ENCODE peak calls at places on chromosomes 13 and 19, in four cellular contexts. One of them, this sample, is unnamed.

GRCh38 chr19:1236566-1236965 is 1.2 kb downstream of the CBARP start:
- DNase-seq in GF-D8: no peak
- DNase-seq in germinal center: no peak
- DNase-seq in astrocyte of the hippocampus: peak
- DNase-seq in this sample: no peak

GRCh38 chr19:18157465-18158063 is 4.6 kb downstream of the PIK3R2 start:
- DNase-seq in GF-D8: no peak
- DNase-seq in germinal center: no peak
- DNase-seq in astrocyte of the hippocampus: peak
- DNase-seq in this sample: no peak

GRCh38 chr19:45376045-45376724 is 5.8 kb upstream of the ERCC2 start:
- DNase-seq in GF-D8: no peak
- DNase-seq in germinal center: no peak
- DNase-seq in astrocyte of the hippocampus: peak
- DNase-seq in this sample: no peak

GRCh38 chr13:93956416-93956815 is 523.1 kb downstream of the DCT start:
- DNase-seq in GF-D8: no peak
- DNase-seq in germinal center: no peak
- DNase-seq in astrocyte of the hippocampus: no peak
- DNase-seq in this sample: no peak

GRCh38 chr19:50536662-50537305 is 23.1 kb upstream of the ASPDH start:
- DNase-seq in GF-D8: no peak
- DNase-seq in germinal center: no peak
- DNase-seq in astrocyte of the hippocampus: no peak
- DNase-seq in this sample: no peak

GRCh38 chr19:21751379-21751778 is 16.0 kb downstream of the ZNF100 start:
- DNase-seq in GF-D8: no peak
- DNase-seq in germinal center: no peak
- DNase-seq in astrocyte of the hippocampus: peak
- DNase-seq in this sample: no peak

GRCh38 chr19:46133777-46134231 is 9.3 kb upstream of the IGFL3 start:
- DNase-seq in GF-D8: no peak
- DNase-seq in germinal center: no peak
- DNase-seq in astrocyte of the hippocampus: peak
- DNase-seq in this sample: no peak

GRCh38 chr13:50094615-50095293 is 79.5 kb downstream of the KCNRG start:
- DNase-seq in GF-D8: no peak
- DNase-seq in germinal center: no peak
- DNase-seq in astrocyte of the hippocampus: no peak
- DNase-seq in this sample: no peak

GRCh38 chr13:25214371-25215252 is 42.5 kb upstream of the AMER2 start:
- DNase-seq in GF-D8: no peak
- DNase-seq in germinal center: no peak
- DNase-seq in astrocyte of the hippocampus: peak
- DNase-seq in this sample: no peak

GRCh38 chr13:43019811-43020210 is 3.6 kb upstream of the DNAJC15 start:
- DNase-seq in GF-D8: no peak
- DNase-seq in germinal center: no peak
- DNase-seq in astrocyte of the hippocampus: no peak
- DNase-seq in this sample: no peak

GRCh38 chr19:57558525-57558924 is 1.1 kb downstream of the ZNF550 start:
- DNase-seq in GF-D8: no peak
- DNase-seq in germinal center: no peak
- DNase-seq in astrocyte of the hippocampus: peak
- DNase-seq in this sample: no peak

GRCh38 chr13:39148513-39148961 is 110.3 kb downstream of the NHLRC3 start:
- DNase-seq in GF-D8: no peak
- DNase-seq in germinal center: no peak
- DNase-seq in astrocyte of the hippocampus: peak
- DNase-seq in this sample: no peak

GRCh38 chr13:24071423-24072075 is 89.0 kb upstream of the SPATA13 start:
- DNase-seq in GF-D8: no peak
- DNase-seq in germinal center: no peak
- DNase-seq in astrocyte of the hippocampus: no peak
- DNase-seq in this sample: no peak

GRCh38 chr19:43311256-43311655 is 41.9 kb upstream of the PSG9 start:
- DNase-seq in GF-D8: no peak
- DNase-seq in germinal center: no peak
- DNase-seq in astrocyte of the hippocampus: no peak
- DNase-seq in this sample: no peak

GRCh38 chr13:93727301-93728141 is 500.9 kb downstream of the GPC6 start:
- DNase-seq in GF-D8: no peak
- DNase-seq in germinal center: no peak
- DNase-seq in astrocyte of the hippocampus: no peak
- DNase-seq in this sample: no peak

GRCh38 chr13:80666782-80667537 is 326.0 kb upstream of the SPRY2 start:
- DNase-seq in GF-D8: no peak
- DNase-seq in germinal center: no peak
- DNase-seq in astrocyte of the hippocampus: no peak
- DNase-seq in this sample: no peak

GRCh38 chr19:22257916-22258315 is 28.3 kb upstream of the ZNF729 start:
- DNase-seq in GF-D8: no peak
- DNase-seq in germinal center: no peak
- DNase-seq in astrocyte of the hippocampus: no peak
- DNase-seq in this sample: no peak

GRCh38 chr19:16062789-16063188 is 13.5 kb upstream of the TPM4 start:
- DNase-seq in GF-D8: no peak
- DNase-seq in germinal center: peak
- DNase-seq in astrocyte of the hippocampus: no peak
- DNase-seq in this sample: peak

GRCh38 chr19:37817180-37817911 is 38.0 kb upstream of the ZNF573 start:
- DNase-seq in GF-D8: no peak
- DNase-seq in germinal center: peak
- DNase-seq in astrocyte of the hippocampus: peak
- DNase-seq in this sample: peak

GRCh38 chr19:50909240-50910070 is 1.7 kb downstream of the KLK4 start:
- DNase-seq in GF-D8: no peak
- DNase-seq in germinal center: peak
- DNase-seq in astrocyte of the hippocampus: no peak
- DNase-seq in this sample: peak

GRCh38 chr19:3448616-3449334 is 31.6 kb downstream of the SMIM24 start:
- DNase-seq in GF-D8: no peak
- DNase-seq in germinal center: no peak
- DNase-seq in astrocyte of the hippocampus: no peak
- DNase-seq in this sample: no peak

GRCh38 chr19:47309608-47310007 is at the start of gene C5AR1:
- DNase-seq in GF-D8: peak
- DNase-seq in germinal center: no peak
- DNase-seq in astrocyte of the hippocampus: no peak
- DNase-seq in this sample: no peak

GRCh38 chr13:88042489-88042888 is 371.3 kb downstream of the SLITRK5 start:
- DNase-seq in GF-D8: no peak
- DNase-seq in germinal center: no peak
- DNase-seq in astrocyte of the hippocampus: peak
- DNase-seq in this sample: no peak

GRCh38 chr19:18894254-18895037 is 1.5 kb downstream of the CERS1 start:
- DNase-seq in GF-D8: no peak
- DNase-seq in germinal center: no peak
- DNase-seq in astrocyte of the hippocampus: peak
- DNase-seq in this sample: no peak

GRCh38 chr19:56350416-56351045 is 35.9 kb upstream of the ZSCAN5A start:
- DNase-seq in GF-D8: peak
- DNase-seq in germinal center: peak
- DNase-seq in astrocyte of the hippocampus: peak
- DNase-seq in this sample: peak

GRCh38 chr13:110719036-110719710 is 5.7 kb downstream of the ING1 start:
- DNase-seq in GF-D8: no peak
- DNase-seq in germinal center: no peak
- DNase-seq in astrocyte of the hippocampus: no peak
- DNase-seq in this sample: no peak

GRCh38 chr13:58935689-58936088 is 1228.0 kb downstream of the DIAPH3 start:
- DNase-seq in GF-D8: no peak
- DNase-seq in germinal center: no peak
- DNase-seq in astrocyte of the hippocampus: no peak
- DNase-seq in this sample: no peak

GRCh38 chr19:6734096-6734696 is 3.2 kb downstream of the GPR108 start:
- DNase-seq in GF-D8: no peak
- DNase-seq in germinal center: no peak
- DNase-seq in astrocyte of the hippocampus: no peak
- DNase-seq in this sample: no peak